ENCODE peak calls at places on chromosomes 13 and 19, in seven cellular contexts. One of them, this sample, is unnamed.

GRCh38 chr19:58357798-58358145 is 4.5 kb upstream of the A1BG start:
- DNase-seq in cardiac muscle cell: no peak
- DNase-seq in OCI-LY7: no peak
- DNase-seq in CD8-positive, alpha-beta T cell: no peak
- DNase-seq in lower lobe of right lung: peak
- DNase-seq in endothelial cell of umbilical vein: no peak
- DNase-seq in left ventricle myocardium inferior: no peak
- DNase-seq in this sample: no peak

GRCh38 chr19:47573076-47574026 is at the start of gene ZNF541:
- DNase-seq in cardiac muscle cell: no peak
- DNase-seq in OCI-LY7: no peak
- DNase-seq in CD8-positive, alpha-beta T cell: peak
- DNase-seq in lower lobe of right lung: peak
- DNase-seq in endothelial cell of umbilical vein: peak
- DNase-seq in left ventricle myocardium inferior: peak
- DNase-seq in this sample: peak

GRCh38 chr13:97239943-97240788 is 18.0 kb downstream of the MBNL2 start:
- DNase-seq in cardiac muscle cell: no peak
- DNase-seq in OCI-LY7: no peak
- DNase-seq in CD8-positive, alpha-beta T cell: no peak
- DNase-seq in lower lobe of right lung: no peak
- DNase-seq in endothelial cell of umbilical vein: no peak
- DNase-seq in left ventricle myocardium inferior: no peak
- DNase-seq in this sample: no peak

GRCh38 chr13:44312898-44313551 is 60.6 kb upstream of the SERP2 start:
- DNase-seq in cardiac muscle cell: no peak
- DNase-seq in OCI-LY7: no peak
- DNase-seq in CD8-positive, alpha-beta T cell: no peak
- DNase-seq in lower lobe of right lung: no peak
- DNase-seq in endothelial cell of umbilical vein: peak
- DNase-seq in left ventricle myocardium inferior: no peak
- DNase-seq in this sample: no peak

GRCh38 chr19:14053032-14053431 is 8.8 kb downstream of the PALM3 start:
- DNase-seq in cardiac muscle cell: no peak
- DNase-seq in OCI-LY7: no peak
- DNase-seq in CD8-positive, alpha-beta T cell: no peak
- DNase-seq in lower lobe of right lung: no peak
- DNase-seq in endothelial cell of umbilical vein: no peak
- DNase-seq in left ventricle myocardium inferior: no peak
- DNase-seq in this sample: no peak

GRCh38 chr19:33724021-33724722 is 72.5 kb upstream of the KCTD15 start:
- DNase-seq in cardiac muscle cell: no peak
- DNase-seq in OCI-LY7: no peak
- DNase-seq in CD8-positive, alpha-beta T cell: no peak
- DNase-seq in lower lobe of right lung: no peak
- DNase-seq in endothelial cell of umbilical vein: no peak
- DNase-seq in left ventricle myocardium inferior: no peak
- DNase-seq in this sample: no peak

GRCh38 chr19:35935911-35936737 is at the start of gene LRFN3:
- DNase-seq in cardiac muscle cell: peak
- DNase-seq in OCI-LY7: peak
- DNase-seq in CD8-positive, alpha-beta T cell: no peak
- DNase-seq in lower lobe of right lung: peak
- DNase-seq in endothelial cell of umbilical vein: peak
- DNase-seq in left ventricle myocardium inferior: peak
- DNase-seq in this sample: peak

GRCh38 chr19:3479177-3479818 is 1.0 kb downstream of the SMIM24 start:
- DNase-seq in cardiac muscle cell: peak
- DNase-seq in OCI-LY7: peak
- DNase-seq in CD8-positive, alpha-beta T cell: peak
- DNase-seq in lower lobe of right lung: no peak
- DNase-seq in endothelial cell of umbilical vein: no peak
- DNase-seq in left ventricle myocardium inferior: no peak
- DNase-seq in this sample: no peak

GRCh38 chr19:33052352-33052972 is 12.2 kb downstream of the RHPN2 start:
- DNase-seq in cardiac muscle cell: no peak
- DNase-seq in OCI-LY7: no peak
- DNase-seq in CD8-positive, alpha-beta T cell: no peak
- DNase-seq in lower lobe of right lung: no peak
- DNase-seq in endothelial cell of umbilical vein: no peak
- DNase-seq in left ventricle myocardium inferior: no peak
- DNase-seq in this sample: no peak

GRCh38 chr19:42360787-42361544 is 29.1 kb downstream of the CNFN start:
- DNase-seq in cardiac muscle cell: no peak
- DNase-seq in OCI-LY7: peak
- DNase-seq in CD8-positive, alpha-beta T cell: no peak
- DNase-seq in lower lobe of right lung: no peak
- DNase-seq in endothelial cell of umbilical vein: no peak
- DNase-seq in left ventricle myocardium inferior: no peak
- DNase-seq in this sample: no peak

GRCh38 chr19:41795031-41795461 is 1.3 kb upstream of the CEACAM3 start:
- DNase-seq in cardiac muscle cell: peak
- DNase-seq in OCI-LY7: peak
- DNase-seq in CD8-positive, alpha-beta T cell: peak
- DNase-seq in lower lobe of right lung: no peak
- DNase-seq in endothelial cell of umbilical vein: peak
- DNase-seq in left ventricle myocardium inferior: no peak
- DNase-seq in this sample: no peak

GRCh38 chr13:106118050-106118449 is 417.4 kb downstream of the EFNB2 start:
- DNase-seq in cardiac muscle cell: no peak
- DNase-seq in OCI-LY7: no peak
- DNase-seq in CD8-positive, alpha-beta T cell: no peak
- DNase-seq in lower lobe of right lung: no peak
- DNase-seq in endothelial cell of umbilical vein: peak
- DNase-seq in left ventricle myocardium inferior: no peak
- DNase-seq in this sample: no peak

GRCh38 chr13:73367886-73368285 is 309.1 kb downstream of the KLF5 start:
- DNase-seq in cardiac muscle cell: no peak
- DNase-seq in OCI-LY7: no peak
- DNase-seq in CD8-positive, alpha-beta T cell: no peak
- DNase-seq in lower lobe of right lung: no peak
- DNase-seq in endothelial cell of umbilical vein: no peak
- DNase-seq in left ventricle myocardium inferior: no peak
- DNase-seq in this sample: no peak

GRCh38 chr19:1274081-1274851 is 1.1 kb upstream of the FAM174C start:
- DNase-seq in cardiac muscle cell: no peak
- DNase-seq in OCI-LY7: no peak
- DNase-seq in CD8-positive, alpha-beta T cell: no peak
- DNase-seq in lower lobe of right lung: no peak
- DNase-seq in endothelial cell of umbilical vein: no peak
- DNase-seq in left ventricle myocardium inferior: no peak
- DNase-seq in this sample: no peak

GRCh38 chr19:1276620-1277007 is 1.3 kb downstream of the FAM174C start:
- DNase-seq in cardiac muscle cell: no peak
- DNase-seq in OCI-LY7: peak
- DNase-seq in CD8-positive, alpha-beta T cell: no peak
- DNase-seq in lower lobe of right lung: no peak
- DNase-seq in endothelial cell of umbilical vein: no peak
- DNase-seq in left ventricle myocardium inferior: no peak
- DNase-seq in this sample: no peak

GRCh38 chr19:1275976-1276619 is 768 bp downstream of the FAM174C start:
- DNase-seq in cardiac muscle cell: no peak
- DNase-seq in OCI-LY7: no peak
- DNase-seq in CD8-positive, alpha-beta T cell: no peak
- DNase-seq in lower lobe of right lung: no peak
- DNase-seq in endothelial cell of umbilical vein: no peak
- DNase-seq in left ventricle myocardium inferior: no peak
- DNase-seq in this sample: no peak

GRCh38 chr19:1274852-1275259 is 474 bp upstream of the FAM174C start:
- DNase-seq in cardiac muscle cell: no peak
- DNase-seq in OCI-LY7: no peak
- DNase-seq in CD8-positive, alpha-beta T cell: no peak
- DNase-seq in lower lobe of right lung: peak
- DNase-seq in endothelial cell of umbilical vein: no peak
- DNase-seq in left ventricle myocardium inferior: no peak
- DNase-seq in this sample: no peak

GRCh38 chr19:1275260-1275975 is at the start of gene FAM174C:
- DNase-seq in cardiac muscle cell: peak
- DNase-seq in OCI-LY7: peak
- DNase-seq in CD8-positive, alpha-beta T cell: peak
- DNase-seq in lower lobe of right lung: peak
- DNase-seq in endothelial cell of umbilical vein: peak
- DNase-seq in left ventricle myocardium inferior: peak
- DNase-seq in this sample: peak
- TF ChIP-seq CTCF in cardiac muscle cell: no peak
- TF ChIP-seq CTCF in OCI-LY7: no peak
- TF ChIP-seq CTCF in CD8-positive, alpha-beta T cell: no peak
- TF ChIP-seq CTCF in lower lobe of right lung: no peak
- TF ChIP-seq CTCF in endothelial cell of umbilical vein: no peak
- TF ChIP-seq CTCF in left ventricle myocardium inferior: no peak
- TF ChIP-seq CTCF in this sample: peak

GRCh38 chr19:40464059-40465024 is 1.2 kb downstream of the BLVRB start:
- DNase-seq in cardiac muscle cell: peak
- DNase-seq in OCI-LY7: peak
- DNase-seq in CD8-positive, alpha-beta T cell: peak
- DNase-seq in lower lobe of right lung: peak
- DNase-seq in endothelial cell of umbilical vein: peak
- DNase-seq in left ventricle myocardium inferior: peak
- DNase-seq in this sample: peak
- H3K27ac ChIP-seq in cardiac muscle cell: no peak
- H3K27ac ChIP-seq in OCI-LY7: peak
- H3K27ac ChIP-seq in CD8-positive, alpha-beta T cell: no peak
- H3K27ac ChIP-seq in lower lobe of right lung: peak
- H3K27ac ChIP-seq in endothelial cell of umbilical vein: peak
- H3K27ac ChIP-seq in left ventricle myocardium inferior: peak
- H3K27ac ChIP-seq in this sample: peak

GRCh38 chr13:20487927-20488326 is 37.7 kb downstream of the CRYL1 start:
- DNase-seq in cardiac muscle cell: no peak
- DNase-seq in OCI-LY7: no peak
- DNase-seq in CD8-positive, alpha-beta T cell: no peak
- DNase-seq in lower lobe of right lung: no peak
- DNase-seq in endothelial cell of umbilical vein: no peak
- DNase-seq in left ventricle myocardium inferior: no peak
- DNase-seq in this sample: no peak

GRCh38 chr13:20482275-20482761 is 43.3 kb downstream of the CRYL1 start:
- DNase-seq in cardiac muscle cell: no peak
- DNase-seq in OCI-LY7: no peak
- DNase-seq in CD8-positive, alpha-beta T cell: no peak
- DNase-seq in lower lobe of right lung: no peak
- DNase-seq in endothelial cell of umbilical vein: no peak
- DNase-seq in left ventricle myocardium inferior: no peak
- DNase-seq in this sample: no peak

GRCh38 chr13:20477394-20477793 is 48.3 kb downstream of the CRYL1 start:
- DNase-seq in cardiac muscle cell: no peak
- DNase-seq in OCI-LY7: no peak
- DNase-seq in CD8-positive, alpha-beta T cell: no peak
- DNase-seq in lower lobe of right lung: no peak
- DNase-seq in endothelial cell of umbilical vein: no peak
- DNase-seq in left ventricle myocardium inferior: no peak
- DNase-seq in this sample: no peak

DNA sequence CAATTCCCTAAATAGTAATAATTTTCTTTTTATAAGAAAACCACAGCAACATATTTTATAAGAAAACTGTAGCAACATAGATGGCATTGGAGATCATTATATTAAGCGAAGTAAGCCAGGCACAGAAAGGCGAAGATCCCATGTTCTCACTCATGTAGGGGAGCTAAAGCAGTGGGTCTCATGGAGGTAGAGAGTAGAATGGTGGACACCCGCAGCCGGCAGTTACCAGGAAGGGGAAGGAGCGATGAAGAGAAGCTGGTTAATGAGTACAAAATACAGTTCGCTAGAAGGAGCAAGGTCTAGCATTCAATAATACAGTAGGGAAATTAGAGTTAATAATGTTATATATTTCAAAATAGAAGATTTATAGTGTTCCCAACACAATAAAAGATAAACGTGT is 42.8 kb downstream of the CRYL1 start:
- DNase-seq in cardiac muscle cell: no peak
- DNase-seq in OCI-LY7: no peak
- DNase-seq in CD8-positive, alpha-beta T cell: no peak
- DNase-seq in lower lobe of right lung: no peak
- DNase-seq in endothelial cell of umbilical vein: no peak
- DNase-seq in left ventricle myocardium inferior: no peak
- DNase-seq in this sample: no peak
- TF ChIP-seq CTCF in cardiac muscle cell: no peak
- TF ChIP-seq CTCF in OCI-LY7: no peak
- TF ChIP-seq CTCF in CD8-positive, alpha-beta T cell: no peak
- TF ChIP-seq CTCF in lower lobe of right lung: no peak
- TF ChIP-seq CTCF in endothelial cell of umbilical vein: no peak
- TF ChIP-seq CTCF in left ventricle myocardium inferior: no peak
- TF ChIP-seq CTCF in this sample: no peak

GRCh38 chr13:32048816-32049215 is 17.2 kb downstream of the FRY start:
- DNase-seq in cardiac muscle cell: no peak
- DNase-seq in OCI-LY7: no peak
- DNase-seq in CD8-positive, alpha-beta T cell: no peak
- DNase-seq in lower lobe of right lung: no peak
- DNase-seq in endothelial cell of umbilical vein: peak
- DNase-seq in left ventricle myocardium inferior: no peak
- DNase-seq in this sample: no peak
- H3K27ac ChIP-seq in cardiac muscle cell: no peak
- H3K27ac ChIP-seq in OCI-LY7: no peak
- H3K27ac ChIP-seq in CD8-positive, alpha-beta T cell: no peak
- H3K27ac ChIP-seq in lower lobe of right lung: no peak
- H3K27ac ChIP-seq in endothelial cell of umbilical vein: no peak
- H3K27ac ChIP-seq in left ventricle myocardium inferior: no peak
- H3K27ac ChIP-seq in this sample: no peak

GRCh38 chr19:38849746-38850230 is at the start of gene HNRNPL:
- DNase-seq in cardiac muscle cell: no peak
- DNase-seq in OCI-LY7: no peak
- DNase-seq in CD8-positive, alpha-beta T cell: peak
- DNase-seq in lower lobe of right lung: peak
- DNase-seq in endothelial cell of umbilical vein: no peak
- DNase-seq in left ventricle myocardium inferior: no peak
- DNase-seq in this sample: peak

GRCh38 chr19:38852231-38853044 is 2.7 kb upstream of the HNRNPL start:
- DNase-seq in cardiac muscle cell: no peak
- DNase-seq in OCI-LY7: peak
- DNase-seq in CD8-positive, alpha-beta T cell: peak
- DNase-seq in lower lobe of right lung: peak
- DNase-seq in endothelial cell of umbilical vein: peak
- DNase-seq in left ventricle myocardium inferior: peak
- DNase-seq in this sample: peak

GRCh38 chr19:38851622-38852230 is 1.9 kb upstream of the HNRNPL start:
- DNase-seq in cardiac muscle cell: peak
- DNase-seq in OCI-LY7: peak
- DNase-seq in CD8-positive, alpha-beta T cell: peak
- DNase-seq in lower lobe of right lung: peak
- DNase-seq in endothelial cell of umbilical vein: peak
- DNase-seq in left ventricle myocardium inferior: peak
- DNase-seq in this sample: peak

GRCh38 chr19:38850231-38850975 is 617 bp upstream of the HNRNPL start:
- DNase-seq in cardiac muscle cell: peak
- DNase-seq in OCI-LY7: peak
- DNase-seq in CD8-positive, alpha-beta T cell: peak
- DNase-seq in lower lobe of right lung: peak
- DNase-seq in endothelial cell of umbilical vein: peak
- DNase-seq in left ventricle myocardium inferior: peak
- DNase-seq in this sample: peak

DNA sequence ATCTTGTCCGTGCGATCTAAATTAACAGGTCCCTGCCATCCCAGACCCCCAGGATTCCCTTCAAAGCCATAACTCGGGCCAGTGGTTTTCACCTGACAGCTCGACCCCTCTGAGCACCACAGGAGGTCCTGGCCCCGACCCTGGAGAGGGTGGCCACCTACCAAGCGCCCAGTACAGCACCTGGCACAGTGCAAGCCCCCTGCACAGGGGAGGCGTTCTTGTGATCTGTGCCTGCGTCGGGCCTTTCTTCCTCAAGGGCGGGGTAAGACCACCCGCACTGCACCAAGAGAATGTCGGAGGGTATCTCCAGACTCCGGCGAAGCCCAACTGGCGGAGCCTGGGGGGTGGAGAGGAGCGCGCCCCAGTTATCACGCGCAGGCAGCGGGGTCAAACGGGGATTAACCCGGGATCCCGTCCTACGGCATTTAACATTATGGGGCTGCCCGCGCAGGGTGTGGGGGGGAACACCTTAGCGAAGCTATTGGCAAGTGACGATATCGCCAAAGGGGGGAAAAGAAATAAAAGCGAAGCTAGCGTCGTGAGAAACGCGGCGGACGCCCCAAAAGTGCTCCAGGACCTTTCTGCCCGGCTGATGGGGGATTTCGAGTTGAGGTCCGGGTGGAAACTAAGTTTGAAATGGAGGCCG is 1.3 kb upstream of the HNRNPL start:
- DNase-seq in cardiac muscle cell: no peak
- DNase-seq in OCI-LY7: no peak
- DNase-seq in CD8-positive, alpha-beta T cell: no peak
- DNase-seq in lower lobe of right lung: peak
- DNase-seq in endothelial cell of umbilical vein: peak
- DNase-seq in left ventricle myocardium inferior: peak
- DNase-seq in this sample: no peak
- TF ChIP-seq CTCF in cardiac muscle cell: no peak
- TF ChIP-seq CTCF in OCI-LY7: no peak
- TF ChIP-seq CTCF in CD8-positive, alpha-beta T cell: no peak
- TF ChIP-seq CTCF in lower lobe of right lung: no peak
- TF ChIP-seq CTCF in endothelial cell of umbilical vein: no peak
- TF ChIP-seq CTCF in left ventricle myocardium inferior: peak
- TF ChIP-seq CTCF in this sample: no peak